ENCODE peak calls at places on chromosome 19, in ten cellular contexts. One of them, this sample, is unnamed.

GRCh38 chr19:33410915-33411401 is 37.4 kb downstream of the CEBPG start:
- DNase-seq in upper lobe of right lung: no peak
- DNase-seq in NCI-H510A: no peak
- DNase-seq in GM18507: no peak
- DNase-seq in DMS153: no peak
- DNase-seq in AG20443: no peak
- DNase-seq in nucleus accumbens: no peak
- DNase-seq in stimulated activated CD4-positive, alpha-beta T cell treated with anti-CD3 and anti-CD28 coated beads, Interleukin-4, amount 100 ng/mL, for 48 hours: no peak
- DNase-seq in hepatic stellate cell: no peak
- DNase-seq in cardiac muscle cell: no peak
- DNase-seq in this sample: no peak

GRCh38 chr19:18859676-18860301 is 28.0 kb downstream of the UPF1 start:
- DNase-seq in stimulated activated CD4-positive, alpha-beta T cell treated with anti-CD3 and anti-CD28 coated beads, Interleukin-4, amount 100 ng/mL, for 48 hours: no peak
- DNase-seq in NCI-H510A: no peak
- DNase-seq in DMS153: no peak
- DNase-seq in GM18507: no peak
- DNase-seq in hepatic stellate cell: no peak
- DNase-seq in cardiac muscle cell: peak; percentile 39
- DNase-seq in AG20443: no peak
- DNase-seq in nucleus accumbens: peak; percentile 47
- DNase-seq in upper lobe of right lung: no peak
- DNase-seq in this sample: no peak

GRCh38 chr19:6118043-6118442 is 7.7 kb upstream of the RFX2 start:
- DNase-seq in NCI-H510A: no peak
- DNase-seq in GM18507: no peak
- DNase-seq in hepatic stellate cell: no peak
- DNase-seq in DMS153: no peak
- DNase-seq in nucleus accumbens: no peak
- DNase-seq in AG20443: no peak
- DNase-seq in upper lobe of right lung: no peak
- DNase-seq in stimulated activated CD4-positive, alpha-beta T cell treated with anti-CD3 and anti-CD28 coated beads, Interleukin-4, amount 100 ng/mL, for 48 hours: no peak
- DNase-seq in cardiac muscle cell: no peak
- DNase-seq in this sample: no peak

GRCh38 chr19:50909240-50910070 is 1.7 kb downstream of the KLK4 start:
- DNase-seq in NCI-H510A: no peak
- DNase-seq in GM18507: no peak
- DNase-seq in stimulated activated CD4-positive, alpha-beta T cell treated with anti-CD3 and anti-CD28 coated beads, Interleukin-4, amount 100 ng/mL, for 48 hours: peak; percentile 47
- DNase-seq in cardiac muscle cell: peak; percentile 50
- DNase-seq in upper lobe of right lung: no peak
- DNase-seq in nucleus accumbens: peak; percentile 20
- DNase-seq in DMS153: peak; percentile 62
- DNase-seq in hepatic stellate cell: no peak
- DNase-seq in AG20443: peak; percentile 47
- DNase-seq in this sample: peak; percentile 39

GRCh38 chr19:41691268-41691970 is 3.3 kb upstream of the CEACAM7 start:
- DNase-seq in stimulated activated CD4-positive, alpha-beta T cell treated with anti-CD3 and anti-CD28 coated beads, Interleukin-4, amount 100 ng/mL, for 48 hours: no peak
- DNase-seq in NCI-H510A: no peak
- DNase-seq in GM18507: no peak
- DNase-seq in hepatic stellate cell: no peak
- DNase-seq in upper lobe of right lung: peak; percentile 63
- DNase-seq in nucleus accumbens: no peak
- DNase-seq in AG20443: peak; percentile 53
- DNase-seq in cardiac muscle cell: peak; percentile 12
- DNase-seq in DMS153: no peak
- DNase-seq in this sample: no peak

GRCh38 chr19:944171-944567 is 18.3 kb downstream of the ARID3A start:
- DNase-seq in GM18507: no peak
- DNase-seq in upper lobe of right lung: no peak
- DNase-seq in AG20443: no peak
- DNase-seq in DMS153: no peak
- DNase-seq in hepatic stellate cell: no peak
- DNase-seq in cardiac muscle cell: peak; percentile 93
- DNase-seq in nucleus accumbens: no peak
- DNase-seq in stimulated activated CD4-positive, alpha-beta T cell treated with anti-CD3 and anti-CD28 coated beads, Interleukin-4, amount 100 ng/mL, for 48 hours: no peak
- DNase-seq in NCI-H510A: no peak
- DNase-seq in this sample: no peak

GRCh38 chr19:17797397-17798201 is 2.7 kb downstream of the B3GNT3 start:
- DNase-seq in nucleus accumbens: no peak
- DNase-seq in DMS153: no peak
- DNase-seq in hepatic stellate cell: no peak
- DNase-seq in AG20443: peak; percentile 49
- DNase-seq in NCI-H510A: no peak
- DNase-seq in stimulated activated CD4-positive, alpha-beta T cell treated with anti-CD3 and anti-CD28 coated beads, Interleukin-4, amount 100 ng/mL, for 48 hours: peak; percentile 41
- DNase-seq in upper lobe of right lung: no peak
- DNase-seq in GM18507: no peak
- DNase-seq in cardiac muscle cell: no peak
- DNase-seq in this sample: no peak

GRCh38 chr19:50912727-50913716 is 1.8 kb upstream of the KLK4 start:
- DNase-seq in stimulated activated CD4-positive, alpha-beta T cell treated with anti-CD3 and anti-CD28 coated beads, Interleukin-4, amount 100 ng/mL, for 48 hours: peak; percentile 29
- DNase-seq in NCI-H510A: no peak
- DNase-seq in GM18507: no peak
- DNase-seq in AG20443: no peak
- DNase-seq in upper lobe of right lung: no peak
- DNase-seq in nucleus accumbens: no peak
- DNase-seq in DMS153: no peak
- DNase-seq in cardiac muscle cell: no peak
- DNase-seq in hepatic stellate cell: no peak
- DNase-seq in this sample: no peak

GRCh38 chr19:15540435-15540834 is 32.1 kb downstream of the CYP4F22 start:
- DNase-seq in DMS153: no peak
- DNase-seq in NCI-H510A: no peak
- DNase-seq in GM18507: no peak
- DNase-seq in cardiac muscle cell: no peak
- DNase-seq in stimulated activated CD4-positive, alpha-beta T cell treated with anti-CD3 and anti-CD28 coated beads, Interleukin-4, amount 100 ng/mL, for 48 hours: no peak
- DNase-seq in AG20443: no peak
- DNase-seq in nucleus accumbens: no peak
- DNase-seq in upper lobe of right lung: no peak
- DNase-seq in hepatic stellate cell: no peak
- DNase-seq in this sample: no peak

GRCh38 chr19:9461938-9462337 is 26.6 kb upstream of the ZNF266 start:
- DNase-seq in stimulated activated CD4-positive, alpha-beta T cell treated with anti-CD3 and anti-CD28 coated beads, Interleukin-4, amount 100 ng/mL, for 48 hours: no peak
- DNase-seq in NCI-H510A: no peak
- DNase-seq in upper lobe of right lung: no peak
- DNase-seq in AG20443: no peak
- DNase-seq in hepatic stellate cell: no peak
- DNase-seq in cardiac muscle cell: no peak
- DNase-seq in GM18507: no peak
- DNase-seq in nucleus accumbens: no peak
- DNase-seq in DMS153: no peak
- DNase-seq in this sample: no peak

GRCh38 chr19:28284389-28284788 is 928.6 kb downstream of the UQCRFS1 start:
- DNase-seq in stimulated activated CD4-positive, alpha-beta T cell treated with anti-CD3 and anti-CD28 coated beads, Interleukin-4, amount 100 ng/mL, for 48 hours: no peak
- DNase-seq in DMS153: no peak
- DNase-seq in nucleus accumbens: no peak
- DNase-seq in hepatic stellate cell: no peak
- DNase-seq in NCI-H510A: no peak
- DNase-seq in upper lobe of right lung: no peak
- DNase-seq in AG20443: no peak
- DNase-seq in cardiac muscle cell: no peak
- DNase-seq in GM18507: no peak
- DNase-seq in this sample: no peak

GRCh38 chr19:4930664-4931063 is 21.4 kb downstream of the UHRF1 start:
- DNase-seq in AG20443: no peak
- DNase-seq in cardiac muscle cell: no peak
- DNase-seq in hepatic stellate cell: no peak
- DNase-seq in NCI-H510A: no peak
- DNase-seq in DMS153: no peak
- DNase-seq in stimulated activated CD4-positive, alpha-beta T cell treated with anti-CD3 and anti-CD28 coated beads, Interleukin-4, amount 100 ng/mL, for 48 hours: no peak
- DNase-seq in GM18507: no peak
- DNase-seq in nucleus accumbens: no peak
- DNase-seq in upper lobe of right lung: no peak
- DNase-seq in this sample: no peak

GRCh38 chr19:55344444-55344843 is 4.8 kb downstream of the KMT5C start:
- DNase-seq in stimulated activated CD4-positive, alpha-beta T cell treated with anti-CD3 and anti-CD28 coated beads, Interleukin-4, amount 100 ng/mL, for 48 hours: no peak
- DNase-seq in upper lobe of right lung: no peak
- DNase-seq in DMS153: peak; percentile 3
- DNase-seq in NCI-H510A: no peak
- DNase-seq in AG20443: no peak
- DNase-seq in nucleus accumbens: peak; percentile 68
- DNase-seq in cardiac muscle cell: no peak
- DNase-seq in hepatic stellate cell: no peak
- DNase-seq in GM18507: no peak
- DNase-seq in this sample: no peak

GRCh38 chr19:28578208-28578607 is 634.7 kb downstream of the UQCRFS1 start:
- DNase-seq in cardiac muscle cell: no peak
- DNase-seq in DMS153: no peak
- DNase-seq in NCI-H510A: no peak
- DNase-seq in stimulated activated CD4-positive, alpha-beta T cell treated with anti-CD3 and anti-CD28 coated beads, Interleukin-4, amount 100 ng/mL, for 48 hours: no peak
- DNase-seq in hepatic stellate cell: no peak
- DNase-seq in GM18507: no peak
- DNase-seq in AG20443: no peak
- DNase-seq in nucleus accumbens: no peak
- DNase-seq in upper lobe of right lung: no peak
- DNase-seq in this sample: no peak

GRCh38 chr19:3565177-3565576 is 7.6 kb upstream of the HMG20B start:
- DNase-seq in AG20443: no peak
- DNase-seq in nucleus accumbens: no peak
- DNase-seq in stimulated activated CD4-positive, alpha-beta T cell treated with anti-CD3 and anti-CD28 coated beads, Interleukin-4, amount 100 ng/mL, for 48 hours: no peak
- DNase-seq in hepatic stellate cell: no peak
- DNase-seq in GM18507: no peak
- DNase-seq in cardiac muscle cell: no peak
- DNase-seq in DMS153: no peak
- DNase-seq in NCI-H510A: no peak
- DNase-seq in upper lobe of right lung: no peak
- DNase-seq in this sample: no peak

GRCh38 chr19:6736169-6736916 is 1.0 kb downstream of the GPR108 start:
- DNase-seq in hepatic stellate cell: peak; percentile 92
- DNase-seq in upper lobe of right lung: peak; percentile 88
- DNase-seq in DMS153: peak; percentile 52
- DNase-seq in GM18507: no peak
- DNase-seq in stimulated activated CD4-positive, alpha-beta T cell treated with anti-CD3 and anti-CD28 coated beads, Interleukin-4, amount 100 ng/mL, for 48 hours: peak; percentile 51
- DNase-seq in NCI-H510A: peak; percentile 41
- DNase-seq in AG20443: peak; percentile 86
- DNase-seq in nucleus accumbens: peak; percentile 67
- DNase-seq in cardiac muscle cell: peak; percentile 95
- DNase-seq in this sample: peak; percentile 73

GRCh38 chr19:18173572-18174294 is at the start of gene IFI30:
- DNase-seq in NCI-H510A: peak; percentile 92
- DNase-seq in AG20443: peak; percentile 89
- DNase-seq in DMS153: peak; percentile 91
- DNase-seq in upper lobe of right lung: peak; percentile 95
- DNase-seq in GM18507: no peak
- DNase-seq in nucleus accumbens: peak; percentile 35
- DNase-seq in cardiac muscle cell: peak; percentile 56
- DNase-seq in hepatic stellate cell: peak; percentile 84
- DNase-seq in stimulated activated CD4-positive, alpha-beta T cell treated with anti-CD3 and anti-CD28 coated beads, Interleukin-4, amount 100 ng/mL, for 48 hours: peak; percentile 45
- DNase-seq in this sample: peak; percentile 84

GRCh38 chr19:31269425-31270127 is 79.7 kb downstream of the TSHZ3 start:
- DNase-seq in NCI-H510A: no peak
- DNase-seq in GM18507: no peak
- DNase-seq in cardiac muscle cell: no peak
- DNase-seq in upper lobe of right lung: no peak
- DNase-seq in hepatic stellate cell: no peak
- DNase-seq in DMS153: no peak
- DNase-seq in nucleus accumbens: no peak
- DNase-seq in AG20443: no peak
- DNase-seq in stimulated activated CD4-positive, alpha-beta T cell treated with anti-CD3 and anti-CD28 coated beads, Interleukin-4, amount 100 ng/mL, for 48 hours: no peak
- DNase-seq in this sample: no peak

GRCh38 chr19:6471076-6471475 is 7.0 kb downstream of the CRB3 start:
- DNase-seq in AG20443: no peak
- DNase-seq in hepatic stellate cell: no peak
- DNase-seq in stimulated activated CD4-positive, alpha-beta T cell treated with anti-CD3 and anti-CD28 coated beads, Interleukin-4, amount 100 ng/mL, for 48 hours: no peak
- DNase-seq in DMS153: no peak
- DNase-seq in NCI-H510A: no peak
- DNase-seq in upper lobe of right lung: no peak
- DNase-seq in nucleus accumbens: no peak
- DNase-seq in cardiac muscle cell: no peak
- DNase-seq in GM18507: no peak
- DNase-seq in this sample: no peak

GRCh38 chr19:1828279-1829238 is 16.5 kb upstream of the ATP8B3 start:
- DNase-seq in stimulated activated CD4-positive, alpha-beta T cell treated with anti-CD3 and anti-CD28 coated beads, Interleukin-4, amount 100 ng/mL, for 48 hours: no peak
- DNase-seq in hepatic stellate cell: no peak
- DNase-seq in NCI-H510A: no peak
- DNase-seq in nucleus accumbens: no peak
- DNase-seq in cardiac muscle cell: no peak
- DNase-seq in AG20443: no peak
- DNase-seq in upper lobe of right lung: no peak
- DNase-seq in DMS153: no peak
- DNase-seq in GM18507: no peak
- DNase-seq in this sample: no peak

GRCh38 chr19:1512671-1513491 is at the start of gene ADAMTSL5:
- DNase-seq in hepatic stellate cell: peak; percentile 73
- DNase-seq in NCI-H510A: no peak
- DNase-seq in upper lobe of right lung: peak; percentile 81
- DNase-seq in cardiac muscle cell: peak; percentile 71
- DNase-seq in AG20443: peak; percentile 89
- DNase-seq in stimulated activated CD4-positive, alpha-beta T cell treated with anti-CD3 and anti-CD28 coated beads, Interleukin-4, amount 100 ng/mL, for 48 hours: peak; percentile 52
- DNase-seq in DMS153: no peak
- DNase-seq in GM18507: peak; percentile 64
- DNase-seq in nucleus accumbens: no peak
- DNase-seq in this sample: peak; percentile 84

GRCh38 chr19:41521860-41522555 is 54.0 kb upstream of the CEACAM21 start:
- DNase-seq in stimulated activated CD4-positive, alpha-beta T cell treated with anti-CD3 and anti-CD28 coated beads, Interleukin-4, amount 100 ng/mL, for 48 hours: no peak
- DNase-seq in DMS153: no peak
- DNase-seq in cardiac muscle cell: no peak
- DNase-seq in NCI-H510A: no peak
- DNase-seq in hepatic stellate cell: no peak
- DNase-seq in AG20443: no peak
- DNase-seq in GM18507: no peak
- DNase-seq in nucleus accumbens: no peak
- DNase-seq in upper lobe of right lung: peak; percentile 76
- DNase-seq in this sample: no peak

GRCh38 chr19:2317756-2318155 is 9.8 kb upstream of the LINGO3 start:
- DNase-seq in DMS153: no peak
- DNase-seq in nucleus accumbens: no peak
- DNase-seq in hepatic stellate cell: no peak
- DNase-seq in GM18507: no peak
- DNase-seq in stimulated activated CD4-positive, alpha-beta T cell treated with anti-CD3 and anti-CD28 coated beads, Interleukin-4, amount 100 ng/mL, for 48 hours: no peak
- DNase-seq in AG20443: no peak
- DNase-seq in cardiac muscle cell: no peak
- DNase-seq in NCI-H510A: no peak
- DNase-seq in upper lobe of right lung: no peak
- DNase-seq in this sample: no peak

GRCh38 chr19:32945260-32945659 is 26.5 kb downstream of the CEP89 start:
- DNase-seq in AG20443: no peak
- DNase-seq in DMS153: no peak
- DNase-seq in GM18507: no peak
- DNase-seq in NCI-H510A: peak; percentile 29
- DNase-seq in stimulated activated CD4-positive, alpha-beta T cell treated with anti-CD3 and anti-CD28 coated beads, Interleukin-4, amount 100 ng/mL, for 48 hours: no peak
- DNase-seq in cardiac muscle cell: no peak
- DNase-seq in hepatic stellate cell: no peak
- DNase-seq in upper lobe of right lung: no peak
- DNase-seq in nucleus accumbens: no peak
- DNase-seq in this sample: no peak

GRCh38 chr19:36207605-36208252 is 6.7 kb downstream of the ZNF565 start:
- DNase-seq in GM18507: no peak
- DNase-seq in hepatic stellate cell: no peak
- DNase-seq in DMS153: no peak
- DNase-seq in nucleus accumbens: no peak
- DNase-seq in AG20443: no peak
- DNase-seq in NCI-H510A: no peak
- DNase-seq in cardiac muscle cell: no peak
- DNase-seq in stimulated activated CD4-positive, alpha-beta T cell treated with anti-CD3 and anti-CD28 coated beads, Interleukin-4, amount 100 ng/mL, for 48 hours: no peak
- DNase-seq in upper lobe of right lung: no peak
- DNase-seq in this sample: peak; percentile 35

GRCh38 chr19:58009666-58010301 is 7.2 kb upstream of the ZNF606 start:
- DNase-seq in stimulated activated CD4-positive, alpha-beta T cell treated with anti-CD3 and anti-CD28 coated beads, Interleukin-4, amount 100 ng/mL, for 48 hours: peak; percentile 56
- DNase-seq in DMS153: no peak
- DNase-seq in AG20443: peak; percentile 89
- DNase-seq in nucleus accumbens: peak; percentile 95
- DNase-seq in upper lobe of right lung: peak; percentile 73
- DNase-seq in cardiac muscle cell: peak; percentile 92
- DNase-seq in NCI-H510A: peak; percentile 88
- DNase-seq in hepatic stellate cell: peak; percentile 75
- DNase-seq in GM18507: no peak
- DNase-seq in this sample: peak; percentile 84

GRCh38 chr19:13044160-13044853 is 49.0 kb downstream of the NFIX start:
- DNase-seq in cardiac muscle cell: no peak
- DNase-seq in DMS153: peak; percentile 48
- DNase-seq in nucleus accumbens: peak; percentile 43
- DNase-seq in upper lobe of right lung: no peak
- DNase-seq in GM18507: no peak
- DNase-seq in hepatic stellate cell: no peak
- DNase-seq in stimulated activated CD4-positive, alpha-beta T cell treated with anti-CD3 and anti-CD28 coated beads, Interleukin-4, amount 100 ng/mL, for 48 hours: no peak
- DNase-seq in NCI-H510A: no peak
- DNase-seq in AG20443: no peak
- DNase-seq in this sample: no peak

GRCh38 chr19:18710986-18711751 is 27.7 kb downstream of the CRTC1 start:
- DNase-seq in hepatic stellate cell: no peak
- DNase-seq in DMS153: no peak
- DNase-seq in AG20443: peak; percentile 57
- DNase-seq in nucleus accumbens: no peak
- DNase-seq in cardiac muscle cell: peak; percentile 76
- DNase-seq in stimulated activated CD4-positive, alpha-beta T cell treated with anti-CD3 and anti-CD28 coated beads, Interleukin-4, amount 100 ng/mL, for 48 hours: no peak
- DNase-seq in GM18507: no peak
- DNase-seq in NCI-H510A: no peak
- DNase-seq in upper lobe of right lung: no peak
- DNase-seq in this sample: no peak